ENCODE peak calls at places on chromosomes 12 and 14, in seven cellular contexts. I is osteocyte, E is CD14-positive monocyte, B is WTC11, R is SK-N-SH, U is MCF 10A, J is ascending aorta. W is an unnamed sample.

GRCh38 chr14:55803506-55804197 is 223.6 kb downstream of the KTN1 start:
- DNase-seq in I (no peak), E (no peak), B (no peak), R (no peak), U (no peak), J (no peak), W (no peak)

GRCh38 chr14:34733245-34733644 is 18.9 kb upstream of the CFL2 start:
- DNase-seq in I (no peak), E (no peak), B (no peak), R (no peak), U (no peak), J (no peak), W (no peak)

GRCh38 chr14:69573841-69574265 is 818 bp downstream of the CCDC177 start:
- DNase-seq in I (no peak), E (no peak), B (peak), R (no peak), U (no peak), J (no peak), W (no peak)

GRCh38 chr14:77024171-77024627 is 4.3 kb downstream of the IRF2BPL start:
- DNase-seq in I (no peak), E (no peak), B (peak), R (no peak), U (peak), J (no peak), W (no peak)

GRCh38 chr12:117053597-117054201 is 45.5 kb downstream of the TESC start:
- DNase-seq in I (no peak), E (no peak), B (no peak), R (no peak), U (no peak), J (no peak), W (no peak)

GRCh38 chr14:92501891-92502351 is 11.7 kb upstream of the RIN3 start:
- DNase-seq in I (no peak), E (no peak), B (no peak), R (no peak), U (peak), J (no peak), W (no peak)

GRCh38 chr14:76227450-76228050 is 75.8 kb downstream of the GPATCH2L start:
- DNase-seq in I (no peak), E (no peak), B (no peak), R (no peak), U (peak), J (no peak), W (no peak)

GRCh38 chr14:34843011-34843554 is 32.1 kb downstream of the BAZ1A start:
- DNase-seq in I (no peak), E (no peak), B (no peak), R (peak), U (peak), J (no peak), W (peak)

GRCh38 chr14:62030387-62030786 is 268.2 kb downstream of the SNAPC1 start:
- DNase-seq in I (no peak), E (no peak), B (no peak), R (no peak), U (no peak), J (no peak), W (no peak)

GRCh38 chr14:78605065-78605762 is 435.0 kb downstream of the NRXN3 start:
- DNase-seq in I (no peak), E (no peak), B (no peak), R (no peak), U (no peak), J (no peak), W (no peak)

GRCh38 chr14:74954232-74954946 is 1.0 kb downstream of the PGF start:
- DNase-seq in I (no peak), E (no peak), B (no peak), R (peak), U (no peak), J (no peak), W (no peak)

GRCh38 chr12:58202933-58203713 is 261.8 kb downstream of the ATP23 start:
- DNase-seq in I (no peak), E (no peak), B (no peak), R (no peak), U (no peak), J (no peak), W (no peak)

GRCh38 chr12:59973515-59973914 is 377.7 kb downstream of the SLC16A7 start:
- DNase-seq in I (no peak), E (no peak), B (no peak), R (no peak), U (peak), J (no peak), W (no peak)

GRCh38 chr14:105251920-105252319 is 3.6 kb downstream of the BTBD6 start:
- DNase-seq in I (no peak), E (no peak), B (no peak), R (no peak), U (no peak), J (no peak), W (no peak)

GRCh38 chr12:20272801-20273200 is 95.5 kb upstream of the PDE3A start:
- DNase-seq in I (no peak), E (no peak), B (no peak), R (no peak), U (no peak), J (no peak), W (no peak)

GRCh38 chr12:56644654-56645053 is 1.1 kb downstream of the ATP5F1B start:
- DNase-seq in I (no peak), E (no peak), B (no peak), R (no peak), U (no peak), J (no peak), W (no peak)

GRCh38 chr12:22467190-22467589 is 77.2 kb downstream of the C2CD5 start:
- DNase-seq in I (no peak), E (no peak), B (no peak), R (no peak), U (no peak), J (no peak), W (no peak)

GRCh38 chr12:74515849-74516248 is 21.8 kb upstream of the ATXN7L3B start:
- DNase-seq in I (no peak), E (no peak), B (no peak), R (no peak), U (no peak), J (no peak), W (no peak)

GRCh38 chr12:76013603-76014002 is 18.0 kb downstream of the PHLDA1 start:
- DNase-seq in I (no peak), E (no peak), B (no peak), R (no peak), U (no peak), J (no peak), W (no peak)

DNA sequence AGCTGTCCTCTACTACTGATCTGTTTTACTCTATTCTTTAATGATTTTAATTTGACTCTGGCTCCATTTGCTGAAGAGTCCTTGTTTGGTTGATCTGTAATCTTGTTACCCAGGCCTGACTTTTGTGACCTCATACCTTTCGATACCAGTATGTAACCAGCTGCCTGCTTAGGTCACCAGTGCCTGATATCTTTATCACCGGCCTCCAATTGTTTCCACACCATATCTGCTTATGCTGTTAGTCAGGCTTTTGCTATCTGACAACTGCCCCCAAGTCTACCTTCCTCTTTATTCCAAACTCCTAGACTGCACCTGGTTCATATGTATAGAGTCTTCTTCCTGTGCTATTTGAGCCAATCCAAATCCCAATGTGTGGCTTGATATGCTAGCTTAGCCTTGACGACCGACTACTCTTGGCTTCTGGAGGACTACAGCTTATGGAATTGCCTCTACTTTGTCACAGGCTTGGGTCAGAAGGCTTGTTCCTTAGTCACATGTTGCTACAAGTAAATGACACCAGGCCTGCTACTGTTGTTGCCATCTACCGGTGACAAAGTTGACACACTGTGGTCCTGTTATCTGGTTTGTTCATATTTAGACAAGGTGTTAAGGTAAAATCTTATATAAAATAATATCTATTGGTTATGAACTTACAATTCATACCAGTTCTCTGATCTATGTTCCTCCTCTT is 193.9 kb downstream of the TRHDE start:
- DNase-seq in I (no peak), E (no peak), B (no peak), R (no peak), U (no peak), J (no peak), W (no peak)
- TF ChIP-seq CTCF in I (no peak), E (no peak), B (no peak), R (no peak), U (no peak), J (no peak), W (no peak)

GRCh38 chr14:53151867-53152626 is 1.1 kb downstream of the DDHD1 start:
- DNase-seq in I (peak), E (peak), B (peak), R (peak), U (peak), J (peak), W (peak)
- TF ChIP-seq CTCF in I (peak), E (peak), B (no peak), R (peak), U (no peak), J (peak), W (peak)

GRCh38 chr12:82517027-82517426 is 158.7 kb downstream of the METTL25 start:
- DNase-seq in I (no peak), E (no peak), B (peak), R (peak), U (peak), J (no peak), W (peak)
- TF ChIP-seq CTCF in I (peak), E (peak), B (peak), R (peak), U (peak), J (no peak), W (peak)

GRCh38 chr12:62998454-62998853 is 63.5 kb upstream of the PPM1H start:
- DNase-seq in I (no peak), E (no peak), B (no peak), R (no peak), U (no peak), J (no peak), W (no peak)

GRCh38 chr12:62995097-62995496 is 60.1 kb upstream of the PPM1H start:
- DNase-seq in I (no peak), E (no peak), B (peak), R (no peak), U (no peak), J (no peak), W (no peak)
- TF ChIP-seq CTCF in I (no peak), E (no peak), B (no peak), R (no peak), U (no peak), J (no peak), W (no peak)

GRCh38 chr14:65359503-65359902 is 53.0 kb upstream of the FUT8 start:
- DNase-seq in I (no peak), E (no peak), B (no peak), R (no peak), U (peak), J (no peak), W (no peak)
- TF ChIP-seq CTCF in I (peak), E (no peak), B (no peak), R (peak), U (no peak), J (no peak), W (no peak)

GRCh38 chr12:6346235-6346832 is 4.5 kb upstream of the TNFRSF1A start:
- DNase-seq in I (no peak), E (no peak), B (no peak), R (no peak), U (no peak), J (no peak), W (no peak)
- TF ChIP-seq CTCF in I (no peak), E (no peak), B (no peak), R (no peak), U (no peak), J (no peak), W (no peak)

DNA sequence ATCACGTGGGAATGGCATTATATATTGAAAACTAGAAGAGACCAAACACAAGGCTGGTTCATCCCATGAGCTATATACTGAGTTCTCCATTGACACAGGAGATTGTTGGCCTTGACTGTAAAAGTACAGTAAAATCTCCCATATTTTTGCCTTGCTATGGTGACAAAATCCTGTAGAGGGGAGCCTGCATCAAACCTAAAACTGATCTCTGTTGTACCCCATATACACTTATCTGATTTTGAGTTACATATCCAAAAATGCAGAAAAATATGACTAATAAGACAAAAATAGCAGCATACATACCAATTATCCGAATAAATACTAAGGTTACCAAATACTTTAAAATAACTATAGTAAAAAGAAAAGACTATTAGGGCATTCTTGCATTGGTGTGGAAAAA is 60.4 kb downstream of the TMTC3 start:
- DNase-seq in I (no peak), E (no peak), B (no peak), R (no peak), U (no peak), J (no peak), W (no peak)
- TF ChIP-seq CTCF in I (no peak), E (no peak), B (no peak), R (no peak), U (no peak), J (no peak), W (no peak)

GRCh38 chr12:119036878-119037493 is 55.6 kb downstream of the SRRM4 start:
- DNase-seq in I (no peak), E (no peak), B (peak), R (peak), U (no peak), J (no peak), W (peak)
- TF ChIP-seq CTCF in I (peak), E (peak), B (peak), R (peak), U (peak), J (peak), W (peak)